ENCODE peak calls at places on chromosomes 16 and 17, in eight cellular contexts. U is T-cell; J is left ventricle myocardium superior; I is left lobe of liver; R is GM12878; G is HepG2; B is stimulated activated naive CD8-positive, alpha-beta T cell treated with anti-CD3 and anti-CD28 coated beads, Interleukin-15, Interleukin-2, amounts not matched to agents 100 U/mL and 50 U/mL, for 24 hours; S is IMR-90. V is an unnamed sample.

GRCh38 chr17:4229627-4230026 is 34.2 kb downstream of the ANKFY1 start:
- ATAC-seq in R (no peak), U (no peak), S (peak), B (no peak), I (peak), G (no peak), J (peak), V (no peak)

GRCh38 chr17:35341465-35341992 is 31.9 kb downstream of the SLFN11 start:
- ATAC-seq in J (no peak), U (no peak), G (no peak), S (no peak), I (no peak), R (peak), B (no peak), V (peak)

GRCh38 chr16:77062878-77063566 is 128.0 kb upstream of the MON1B start:
- ATAC-seq in J (peak), B (no peak), G (no peak), S (no peak), R (no peak), I (peak), U (no peak), V (no peak)

GRCh38 chr16:57374067-57374534 is 1.8 kb downstream of the CX3CL1 start:
- ATAC-seq in G (no peak), I (peak), J (no peak), U (no peak), R (no peak), B (no peak), S (no peak), V (no peak)

GRCh38 chr17:82282239-82283207 is 9.0 kb upstream of the CSNK1D start:
- ATAC-seq in S (peak), B (peak), I (no peak), U (no peak), J (no peak), R (no peak), G (peak), V (no peak)

GRCh38 chr16:75229172-75230031 is 10.6 kb downstream of the CTRB1 start:
- ATAC-seq in B (no peak), J (no peak), G (no peak), R (no peak), S (no peak), U (no peak), I (no peak), V (no peak)

GRCh38 chr16:50616883-50617629 is 64.1 kb downstream of the SNX20 start:
- ATAC-seq in S (no peak), J (peak), G (peak), R (no peak), B (no peak), I (peak), U (peak), V (no peak)

GRCh38 chr17:76742958-76743357 is 5.0 kb downstream of the MFSD11 start:
- ATAC-seq in J (no peak), S (no peak), R (no peak), B (no peak), I (no peak), G (no peak), U (no peak), V (no peak)

GRCh38 chr17:18070861-18071340 is 16.8 kb upstream of the DRG2 start:
- ATAC-seq in S (peak), J (no peak), R (peak), U (no peak), G (peak), I (no peak), B (no peak), V (no peak)

GRCh38 chr17:64747938-64748540 is 85.9 kb upstream of the SMURF2 start:
- ATAC-seq in R (no peak), J (peak), G (no peak), B (no peak), S (peak), U (no peak), I (no peak), V (no peak)

GRCh38 chr16:30104492-30104891 is 8.5 kb upstream of the YPEL3 start:
- ATAC-seq in R (no peak), B (no peak), U (no peak), G (no peak), J (no peak), I (no peak), S (no peak), V (no peak)

GRCh38 chr16:52446076-52446475 is 100.9 kb downstream of the TOX3 start:
- ATAC-seq in G (no peak), J (no peak), B (no peak), U (no peak), S (no peak), R (no peak), I (no peak), V (no peak)

GRCh38 chr16:53726625-53727024 is 22.7 kb downstream of the FTO start:
- ATAC-seq in S (peak), I (no peak), B (no peak), G (no peak), U (no peak), R (peak), J (no peak), V (no peak)

GRCh38 chr17:57528084-57528451 is 217.0 kb downstream of the CCDC182 start:
- ATAC-seq in R (no peak), I (no peak), J (no peak), S (no peak), B (no peak), U (no peak), G (no peak), V (no peak)

GRCh38 chr16:15055141-15056053 is 477 bp downstream of the NTAN1 start:
- ATAC-seq in I (peak), R (peak), U (peak), B (peak), G (peak), J (peak), S (peak), V (peak)

GRCh38 chr16:48432136-48432535 is 46.9 kb upstream of the SIAH1 start:
- ATAC-seq in I (peak), U (no peak), G (no peak), B (peak), J (peak), R (peak), S (no peak), V (peak)

GRCh38 chr16:67652578-67653130 is 7.4 kb downstream of the ACD start:
- ATAC-seq in U (no peak), I (peak), B (no peak), G (peak), S (peak), R (no peak), J (peak), V (peak)